ENCODE peak calls at places on chromosomes 12 and 14, in four cellular contexts. Q, A, S and P are unnamed samples.
A peak's percentile ranks its signal among the peaks of the same experiment; 100 is the strongest.

GRCh38 chr12:79911889-79912656 is 22.8 kb downstream of the PPP1R12A start:
- DNase-seq in A (peak; percentile 46), Q (no peak), S (no peak), P (no peak)

GRCh38 chr12:779745-780734 is 27.7 kb downstream of the WNK1 start:
- DNase-seq in S (no peak), A (peak; percentile 28), Q (no peak), P (peak; percentile 41)

GRCh38 chr14:95663226-95663797 is 22.9 kb upstream of the TCL1B start:
- DNase-seq in A (no peak), S (no peak), Q (no peak), P (no peak)

GRCh38 chr12:49301759-49302158 is 6.8 kb downstream of the PRPH start:
- DNase-seq in Q (no peak), S (no peak), A (no peak), P (no peak)

GRCh38 chr14:103115845-103116572 is 7.3 kb upstream of the TNFAIP2 start:
- DNase-seq in S (no peak), Q (no peak), A (no peak), P (no peak)

GRCh38 chr12:1319215-1319614 is 275.2 kb downstream of the FBXL14 start:
- DNase-seq in Q (no peak), A (no peak), S (no peak), P (no peak)

GRCh38 chr12:116916714-116917114 is 6.0 kb downstream of the FBXW8 start:
- DNase-seq in A (peak; percentile 93), Q (no peak), S (peak; percentile 79), P (no peak)

GRCh38 chr12:93378373-93379310 is 917 bp downstream of the NUDT4 start:
- DNase-seq in S (peak; percentile 53), A (peak; percentile 61), Q (no peak), P (no peak)

GRCh38 chr14:50039734-50040400 is 76.5 kb downstream of the VCPKMT start:
- DNase-seq in S (no peak), Q (no peak), A (peak; percentile 70), P (no peak)

GRCh38 chr12:32104572-32105355 is 1.9 kb upstream of the BICD1 start:
- DNase-seq in A (no peak), S (no peak), Q (peak; percentile 97), P (no peak)

GRCh38 chr14:93375673-93376156 is 28.7 kb downstream of the COX8C start:
- DNase-seq in Q (no peak), S (no peak), A (no peak), P (no peak)

GRCh38 chr12:12804011-12804410 is 9.1 kb upstream of the DDX47 start:
- DNase-seq in A (no peak), Q (peak; percentile 69), S (no peak), P (no peak)